ENCODE peak calls at places on chromosomes 12 and 14, in six cellular contexts. A is K562, D is GM12891, I is GM12878, Z is H1, W is HepG2. H is an unnamed sample.

GRCh38 chr14:90499908-90500664 is 103.3 kb downstream of the CALM1 start:
- DNase-seq in A (no peak), W (no peak), I (no peak), Z (no peak), D (no peak), H (no peak)

GRCh38 chr14:22084393-22085281 is 411.0 kb upstream of the OR4E1 start:
- DNase-seq in I (peak), D (no peak), W (peak), A (peak), Z (no peak), H (no peak)

GRCh38 chr12:10722502-10722904 is 620 bp downstream of the YBX3 start:
- DNase-seq in A (peak), D (peak), W (peak), Z (no peak), I (no peak), H (peak)

GRCh38 chr12:1656894-1657293 is 27.9 kb downstream of the WNT5B start:
- DNase-seq in D (no peak), W (no peak), Z (no peak), I (no peak), A (no peak), H (no peak)

GRCh38 chr14:38254565-38255407 is 1.1 kb downstream of the CLEC14A start:
- DNase-seq in W (no peak), Z (peak), I (no peak), D (no peak), A (no peak), H (no peak)

GRCh38 chr14:97491697-97492096 is 694.5 kb downstream of the VRK1 start:
- DNase-seq in I (no peak), D (no peak), W (no peak), A (no peak), Z (no peak), H (no peak)

GRCh38 chr12:2683283-2684025 is 111.3 kb upstream of the FKBP4 start:
- DNase-seq in I (no peak), A (no peak), W (no peak), D (no peak), Z (no peak), H (no peak)

GRCh38 chr12:46787496-46788055 is 38.2 kb downstream of the SLC38A4 start:
- DNase-seq in W (no peak), D (no peak), A (no peak), I (no peak), Z (no peak), H (no peak)

GRCh38 chr12:113392988-113393579 is 10.6 kb downstream of the SDS start:
- DNase-seq in A (peak), D (peak), W (peak), Z (peak), I (peak), H (no peak)

GRCh38 chr12:107025691-107026090 is 38.7 kb upstream of the MTERF2 start:
- DNase-seq in A (no peak), I (no peak), D (no peak), W (no peak), Z (no peak), H (no peak)

GRCh38 chr14:37246427-37246829 is 48.7 kb downstream of the MIPOL1 start:
- DNase-seq in I (no peak), A (peak), D (no peak), Z (no peak), W (peak), H (no peak)

GRCh38 chr14:75941030-75941429 is 40.8 kb downstream of the TGFB3 start:
- DNase-seq in I (no peak), W (no peak), D (no peak), A (no peak), Z (no peak), H (no peak)

GRCh38 chr12:106034316-106034715 is 104.4 kb downstream of the NUAK1 start:
- DNase-seq in W (no peak), Z (no peak), I (no peak), A (no peak), D (no peak), H (no peak)

GRCh38 chr12:95118788-95119179 is 45.4 kb upstream of the NR2C1 start:
- DNase-seq in Z (no peak), A (no peak), I (no peak), W (no peak), D (no peak), H (no peak)

DNA sequence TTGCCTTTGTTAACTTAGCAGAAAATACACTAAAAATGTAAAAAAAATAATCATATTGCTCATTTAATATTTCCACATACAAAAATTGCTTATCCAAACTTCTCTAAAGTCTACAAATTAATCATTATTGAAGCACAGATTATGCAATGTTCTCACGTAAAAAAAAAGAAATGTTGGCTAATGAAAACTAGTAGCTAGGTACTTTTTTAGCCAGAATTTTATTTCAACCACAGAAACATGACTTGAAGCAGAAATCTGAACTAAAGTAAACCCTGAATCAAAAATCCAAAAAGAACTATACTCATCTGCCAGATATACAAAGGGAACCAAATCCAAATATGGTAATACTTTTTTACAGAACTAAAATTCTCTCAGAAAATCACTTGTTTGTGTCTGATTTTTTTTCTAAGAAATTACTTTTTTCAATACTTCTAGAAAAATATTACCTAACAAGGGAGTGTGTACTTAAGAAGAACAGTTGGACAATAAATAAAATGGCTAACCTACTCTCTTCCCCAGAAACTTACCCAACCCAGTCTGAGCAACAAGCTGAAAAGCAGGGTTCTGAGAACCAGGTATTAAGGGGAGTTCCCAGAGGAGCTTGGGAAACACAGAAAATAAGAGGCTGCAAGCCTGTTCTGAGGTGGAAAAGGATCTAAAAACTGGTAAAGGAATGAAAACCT is 78.4 kb upstream of the RAP1B start:
- DNase-seq in W (no peak), I (no peak), Z (no peak), D (no peak), A (no peak), H (no peak)
- TF ChIP-seq POLR2AphosphoS5 in W (no peak), I (no peak), Z (no peak), D (no peak), A (no peak), H (no peak)

GRCh38 chr12:108879615-108880254 is at the start of gene DAO:
- DNase-seq in A (no peak), D (no peak), Z (no peak), W (peak), I (no peak), H (no peak)
- TF ChIP-seq POLR2A in A (no peak), D (no peak), Z (no peak), W (no peak), I (no peak), H (no peak)

GRCh38 chr12:124506145-124506831 is 61.1 kb downstream of the NCOR2 start:
- DNase-seq in Z (no peak), W (no peak), A (peak), D (no peak), I (no peak), H (no peak)
- TF ChIP-seq TAF1 in Z (no peak), W (no peak), A (no peak), D (no peak), I (no peak), H (no peak)

GRCh38 chr14:103347091-103347815 is 13.2 kb downstream of the EIF5 start:
- DNase-seq in A (no peak), W (peak), I (no peak), Z (no peak), D (no peak), H (no peak)

GRCh38 chr14:103353391-103353790 is 19.4 kb downstream of the EIF5 start:
- DNase-seq in D (no peak), I (no peak), A (peak), W (no peak), Z (no peak), H (no peak)

GRCh38 chr14:103348154-103348553 is 14.1 kb downstream of the EIF5 start:
- DNase-seq in D (no peak), Z (no peak), W (no peak), A (no peak), I (no peak), H (no peak)

GRCh38 chr14:103346286-103346685 is 12.2 kb downstream of the EIF5 start:
- DNase-seq in A (no peak), D (no peak), I (no peak), Z (no peak), W (no peak), H (no peak)

DNA sequence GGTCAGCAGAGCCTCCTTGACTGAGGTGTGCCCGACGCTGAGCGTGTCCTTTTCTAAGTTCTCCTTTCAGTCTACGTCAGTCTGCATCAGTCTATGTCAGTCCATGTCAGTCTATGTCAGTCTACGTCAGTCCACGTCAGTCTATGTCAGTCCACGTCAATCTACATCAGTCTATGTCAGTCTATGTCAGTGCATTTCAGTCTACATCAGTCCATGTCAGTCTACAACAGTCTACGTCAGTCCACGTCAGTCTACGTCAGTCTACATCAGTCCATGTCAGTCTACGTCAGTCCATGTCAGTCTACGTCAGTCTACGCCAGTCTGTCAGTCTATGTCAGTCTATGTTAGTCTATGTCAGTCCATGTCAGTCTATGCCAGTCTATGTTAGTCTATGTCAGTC is 15.9 kb downstream of the EIF5 start:
- DNase-seq in I (no peak), W (no peak), A (no peak), Z (no peak), D (no peak), H (no peak)
- TF ChIP-seq POLR2AphosphoS5 in I (no peak), W (no peak), A (no peak), Z (no peak), D (no peak), H (no peak)

GRCh38 chr12:52243774-52244614 is 11.0 kb downstream of the KRT7 start:
- DNase-seq in W (peak), D (peak), A (no peak), Z (no peak), I (peak), H (peak)
- TF ChIP-seq POLR2A in W (no peak), D (peak), A (no peak), Z (no peak), I (peak), H (peak)

DNA sequence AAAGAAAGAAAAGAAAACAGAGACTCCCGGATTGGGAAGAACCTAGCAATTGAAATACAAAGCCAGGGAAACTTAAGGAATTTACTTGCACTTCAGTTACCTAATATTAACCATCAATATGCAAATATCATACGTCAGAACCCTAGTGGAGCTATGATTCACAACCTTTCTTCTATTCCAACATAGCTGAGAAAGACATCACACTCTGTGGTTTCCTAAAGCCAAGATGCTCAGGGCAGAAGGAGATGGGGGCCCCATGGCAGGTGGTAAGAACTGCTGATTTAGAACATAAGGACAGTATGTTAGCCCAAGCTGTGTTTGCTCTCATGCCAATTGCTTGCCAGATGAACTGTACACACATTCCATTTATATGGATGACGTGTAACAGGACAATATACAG is 34.7 kb downstream of the HECTD4 start:
- DNase-seq in D (no peak), A (no peak), W (no peak), Z (no peak), I (no peak), H (no peak)
- TF ChIP-seq TAF1 in D (no peak), A (no peak), W (no peak), Z (no peak), I (no peak), H (no peak)

GRCh38 chr12:117582135-117582784 is 220.8 kb upstream of the NOS1 start:
- DNase-seq in A (no peak), Z (no peak), W (no peak), I (no peak), D (no peak), H (no peak)
- TF ChIP-seq POLR2AphosphoS5 in A (no peak), Z (no peak), W (no peak), I (no peak), D (no peak), H (no peak)

GRCh38 chr12:53221203-53222076 is 10.6 kb downstream of the RARG start:
- DNase-seq in I (no peak), A (peak), W (peak), Z (no peak), D (peak), H (peak)
- TF ChIP-seq POLR2A in I (peak), A (peak), W (peak), Z (no peak), D (no peak), H (peak)

GRCh38 chr12:130303781-130304180 is 33.9 kb upstream of the PIWIL1 start:
- DNase-seq in Z (no peak), I (no peak), A (no peak), W (no peak), D (no peak), H (no peak)
- TF ChIP-seq TAF1 in Z (no peak), I (no peak), A (no peak), W (no peak), D (no peak), H (no peak)

GRCh38 chr12:14896477-14897184 is 11.0 kb upstream of the MGP start:
- DNase-seq in W (no peak), I (no peak), A (peak), D (no peak), Z (no peak), H (no peak)
- TF ChIP-seq POLR2AphosphoS5 in W (no peak), I (no peak), A (peak), D (no peak), Z (no peak), H (no peak)

H was measured in GM12892.